ENCODE peak calls at places on chromosomes 7 and 10, in six cellular contexts. One of them, this sample, is unnamed. For H3K27me3, the result is how much of the 10 kb centered on the place peaks cover.

GRCh38 chr10:95663496-95663895 is 7.0 kb upstream of the ALDH18A1 start:
- DNase-seq in gastrocnemius medialis: no peak
- DNase-seq in AG04450: no peak
- DNase-seq in HepG2: no peak
- DNase-seq in pancreas: no peak
- DNase-seq in uterus: no peak
- DNase-seq in this sample: no peak

GRCh38 chr7:602341-603141 is 82.9 kb upstream of the PDGFA start:
- DNase-seq in gastrocnemius medialis: no peak
- DNase-seq in AG04450: no peak
- DNase-seq in HepG2: peak
- DNase-seq in pancreas: peak
- DNase-seq in uterus: no peak
- DNase-seq in this sample: peak

GRCh38 chr7:39678935-39679690 is 55.7 kb downstream of the RALA start:
- DNase-seq in gastrocnemius medialis: no peak
- DNase-seq in AG04450: no peak
- DNase-seq in HepG2: no peak
- DNase-seq in pancreas: no peak
- DNase-seq in uterus: no peak
- DNase-seq in this sample: no peak

GRCh38 chr7:47482013-47482761 is 99.7 kb downstream of the TNS3 start:
- DNase-seq in gastrocnemius medialis: peak
- DNase-seq in AG04450: peak
- DNase-seq in HepG2: no peak
- DNase-seq in pancreas: no peak
- DNase-seq in uterus: peak
- DNase-seq in this sample: peak

GRCh38 chr7:15554081-15554480 is 7.7 kb downstream of the AGMO start:
- DNase-seq in gastrocnemius medialis: no peak
- DNase-seq in AG04450: peak
- DNase-seq in HepG2: no peak
- DNase-seq in pancreas: no peak
- DNase-seq in uterus: no peak
- DNase-seq in this sample: peak

GRCh38 chr10:266974-267425 is 131.7 kb downstream of the ZMYND11 start:
- DNase-seq in gastrocnemius medialis: no peak
- DNase-seq in AG04450: no peak
- DNase-seq in HepG2: no peak
- DNase-seq in pancreas: no peak
- DNase-seq in uterus: no peak
- DNase-seq in this sample: no peak

GRCh38 chr7:82362129-82362528 is 81.4 kb downstream of the CACNA2D1 start:
- DNase-seq in gastrocnemius medialis: no peak
- DNase-seq in AG04450: peak
- DNase-seq in HepG2: no peak
- DNase-seq in pancreas: no peak
- DNase-seq in uterus: no peak
- DNase-seq in this sample: no peak

GRCh38 chr10:30784521-30784895 is 155.0 kb upstream of the LYZL2 start:
- DNase-seq in gastrocnemius medialis: no peak
- DNase-seq in AG04450: no peak
- DNase-seq in HepG2: no peak
- DNase-seq in pancreas: no peak
- DNase-seq in uterus: no peak
- DNase-seq in this sample: peak

GRCh38 chr7:74027683-74028320 is at the start of gene ELN:
- DNase-seq in gastrocnemius medialis: peak
- DNase-seq in AG04450: no peak
- DNase-seq in HepG2: no peak
- DNase-seq in pancreas: peak
- DNase-seq in uterus: peak
- DNase-seq in this sample: no peak

GRCh38 chr10:87000491-87000890 is 19.6 kb upstream of the FAM25A start:
- DNase-seq in gastrocnemius medialis: no peak
- DNase-seq in AG04450: no peak
- DNase-seq in HepG2: peak
- DNase-seq in pancreas: no peak
- DNase-seq in uterus: no peak
- DNase-seq in this sample: no peak

GRCh38 chr10:113086282-113086681 is 136.2 kb downstream of the TCF7L2 start:
- DNase-seq in gastrocnemius medialis: no peak
- DNase-seq in AG04450: no peak
- DNase-seq in HepG2: peak
- DNase-seq in pancreas: no peak
- DNase-seq in uterus: no peak
- DNase-seq in this sample: peak

GRCh38 chr10:113519616-113520015 is 33.2 kb upstream of the HABP2 start:
- DNase-seq in gastrocnemius medialis: no peak
- DNase-seq in AG04450: no peak
- DNase-seq in HepG2: no peak
- DNase-seq in pancreas: no peak
- DNase-seq in uterus: no peak
- DNase-seq in this sample: no peak

GRCh38 chr10:14438576-14438975 is 107.9 kb upstream of the FRMD4A start:
- DNase-seq in gastrocnemius medialis: no peak
- DNase-seq in AG04450: no peak
- DNase-seq in HepG2: no peak
- DNase-seq in pancreas: no peak
- DNase-seq in uterus: no peak
- DNase-seq in this sample: no peak

DNA sequence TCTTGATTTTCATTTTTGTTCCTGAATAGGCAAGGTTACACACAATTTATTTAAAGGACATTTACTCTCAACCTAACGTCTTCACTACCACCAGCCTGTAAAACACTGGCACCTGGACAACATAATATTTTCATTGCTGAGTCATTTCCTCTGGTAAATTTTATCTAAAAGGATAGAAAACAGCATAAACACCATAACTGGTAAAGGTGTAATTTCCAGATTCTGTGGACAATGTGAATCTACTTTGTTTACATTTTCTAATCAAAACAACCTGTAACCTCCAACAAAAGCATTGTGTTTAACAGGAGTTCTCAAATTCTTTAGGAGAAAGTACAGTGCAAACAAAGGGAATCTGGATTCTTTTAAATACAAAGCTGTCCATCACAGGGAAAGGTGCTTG is 472.0 kb upstream of the AKR1E2 start:
- DNase-seq in gastrocnemius medialis: no peak
- DNase-seq in AG04450: no peak
- DNase-seq in HepG2: no peak
- DNase-seq in pancreas: no peak
- DNase-seq in uterus: no peak
- DNase-seq in this sample: no peak
- H3K4me3 ChIP-seq in gastrocnemius medialis: no peak
- H3K4me3 ChIP-seq in AG04450: no peak
- H3K4me3 ChIP-seq in HepG2: no peak
- H3K4me3 ChIP-seq in pancreas: no peak
- H3K4me3 ChIP-seq in uterus: no peak
- H3K4me3 ChIP-seq in this sample: no peak

DNA sequence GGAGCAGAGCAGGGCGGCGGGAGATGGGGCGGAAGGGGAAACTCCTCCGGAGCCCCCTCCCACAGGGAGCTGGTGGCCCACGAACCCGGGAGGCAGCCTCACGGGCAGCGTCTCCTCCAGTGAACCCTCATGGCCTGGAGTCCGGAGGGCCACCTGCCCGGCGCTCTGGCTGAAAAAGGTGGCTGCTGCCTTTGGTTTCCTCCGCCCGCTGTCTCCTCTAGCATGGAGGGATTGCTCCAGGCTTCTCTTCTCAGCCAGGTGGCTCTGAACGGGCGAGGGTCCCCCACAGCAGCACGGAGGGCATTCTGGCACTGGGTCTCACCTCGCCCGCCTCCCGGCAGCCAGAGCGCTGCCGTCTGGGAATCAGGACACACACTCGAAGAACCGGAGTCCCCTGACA is 177.3 kb upstream of the PFKP start:
- DNase-seq in gastrocnemius medialis: no peak
- DNase-seq in AG04450: no peak
- DNase-seq in HepG2: no peak
- DNase-seq in pancreas: no peak
- DNase-seq in uterus: no peak
- DNase-seq in this sample: no peak
- H3K27me3 ChIP-seq in gastrocnemius medialis: under half
- H3K27me3 ChIP-seq in AG04450: under half
- H3K27me3 ChIP-seq in HepG2: under half
- H3K27me3 ChIP-seq in pancreas: under half
- H3K27me3 ChIP-seq in uterus: under half
- H3K27me3 ChIP-seq in this sample: under half

GRCh38 chr10:69343905-69344304 is 65.6 kb downstream of the HK1 start:
- DNase-seq in gastrocnemius medialis: no peak
- DNase-seq in AG04450: no peak
- DNase-seq in HepG2: no peak
- DNase-seq in pancreas: no peak
- DNase-seq in uterus: no peak
- DNase-seq in this sample: no peak

GRCh38 chr10:69345890-69346474 is 67.7 kb downstream of the HK1 start:
- DNase-seq in gastrocnemius medialis: no peak
- DNase-seq in AG04450: no peak
- DNase-seq in HepG2: no peak
- DNase-seq in pancreas: no peak
- DNase-seq in uterus: no peak
- DNase-seq in this sample: no peak

GRCh38 chr10:69345402-69345801 is 67.1 kb downstream of the HK1 start:
- DNase-seq in gastrocnemius medialis: peak
- DNase-seq in AG04450: no peak
- DNase-seq in HepG2: no peak
- DNase-seq in pancreas: no peak
- DNase-seq in uterus: no peak
- DNase-seq in this sample: no peak

GRCh38 chr10:69346776-69347175 is 68.5 kb downstream of the HK1 start:
- DNase-seq in gastrocnemius medialis: no peak
- DNase-seq in AG04450: no peak
- DNase-seq in HepG2: no peak
- DNase-seq in pancreas: no peak
- DNase-seq in uterus: no peak
- DNase-seq in this sample: no peak

GRCh38 chr10:69344591-69345244 is 66.4 kb downstream of the HK1 start:
- DNase-seq in gastrocnemius medialis: no peak
- DNase-seq in AG04450: no peak
- DNase-seq in HepG2: no peak
- DNase-seq in pancreas: no peak
- DNase-seq in uterus: no peak
- DNase-seq in this sample: no peak
- H3K27ac ChIP-seq in gastrocnemius medialis: peak
- H3K27ac ChIP-seq in AG04450: no peak
- H3K27ac ChIP-seq in HepG2: no peak
- H3K27ac ChIP-seq in pancreas: no peak
- H3K27ac ChIP-seq in uterus: no peak
- H3K27ac ChIP-seq in this sample: no peak

GRCh38 chr10:20616918-20617801 is 280.0 kb downstream of the NEBL start:
- DNase-seq in gastrocnemius medialis: no peak
- DNase-seq in AG04450: no peak
- DNase-seq in HepG2: no peak
- DNase-seq in pancreas: no peak
- DNase-seq in uterus: no peak
- DNase-seq in this sample: no peak

GRCh38 chr10:20615395-20615794 is 281.7 kb downstream of the NEBL start:
- DNase-seq in gastrocnemius medialis: no peak
- DNase-seq in AG04450: no peak
- DNase-seq in HepG2: no peak
- DNase-seq in pancreas: no peak
- DNase-seq in uterus: no peak
- DNase-seq in this sample: no peak

GRCh38 chr10:20616056-20616671 is 280.9 kb downstream of the NEBL start:
- DNase-seq in gastrocnemius medialis: no peak
- DNase-seq in AG04450: no peak
- DNase-seq in HepG2: no peak
- DNase-seq in pancreas: no peak
- DNase-seq in uterus: no peak
- DNase-seq in this sample: no peak

GRCh38 chr10:20614911-20615310 is 282.2 kb downstream of the NEBL start:
- DNase-seq in gastrocnemius medialis: no peak
- DNase-seq in AG04450: no peak
- DNase-seq in HepG2: no peak
- DNase-seq in pancreas: no peak
- DNase-seq in uterus: no peak
- DNase-seq in this sample: no peak

DNA sequence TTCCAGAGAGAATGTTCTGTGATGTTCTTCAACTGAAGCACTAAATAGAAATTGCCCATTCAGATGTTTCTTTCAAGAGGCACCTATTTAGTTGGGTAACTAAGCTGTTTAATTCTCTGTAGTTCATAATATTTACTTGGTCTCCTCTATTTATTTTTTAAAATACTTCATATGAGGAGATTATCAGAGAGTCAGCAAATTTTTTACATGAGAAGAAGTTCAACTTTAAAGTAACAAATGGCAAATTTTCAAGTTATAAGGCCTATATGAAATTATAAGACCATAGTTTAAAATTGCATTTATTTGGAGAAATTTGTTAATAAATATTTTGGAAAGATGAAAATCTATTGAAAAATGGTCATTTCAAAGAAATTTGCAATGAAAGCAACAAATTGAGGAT is 279.0 kb downstream of the NEBL start:
- DNase-seq in gastrocnemius medialis: no peak
- DNase-seq in AG04450: no peak
- DNase-seq in HepG2: no peak
- DNase-seq in pancreas: no peak
- DNase-seq in uterus: no peak
- DNase-seq in this sample: no peak
- H3K4me3 ChIP-seq in gastrocnemius medialis: no peak
- H3K4me3 ChIP-seq in AG04450: no peak
- H3K4me3 ChIP-seq in HepG2: no peak
- H3K4me3 ChIP-seq in pancreas: no peak
- H3K4me3 ChIP-seq in uterus: no peak
- H3K4me3 ChIP-seq in this sample: no peak

This sample was measured in small intestine.